ENCODE peak calls at places on chromosomes 1 and 21, in five cellular contexts. B, M, A, Z and O are unnamed samples.

GRCh38 chr21:33899199-33899598 is 16.4 kb downstream of the ATP5PO start:
- DNase-seq in B (no peak), M (no peak), A (no peak), Z (no peak), O (no peak)

GRCh38 chr21:41713495-41714281 is 53.2 kb downstream of the RIPK4 start:
- DNase-seq in B (no peak), M (peak; percentile 55), A (peak; percentile 24), Z (no peak), O (no peak)

GRCh38 chr21:34243562-34243961 is 120.2 kb upstream of the KCNE2 start:
- DNase-seq in B (no peak), M (peak; percentile 16), A (no peak), Z (peak; percentile 42), O (no peak)

GRCh38 chr1:177948336-177948972 is 21.4 kb downstream of the SEC16B start:
- DNase-seq in B (no peak), M (peak; percentile 52), A (peak; percentile 58), Z (peak; percentile 83), O (peak; percentile 52)

GRCh38 chr1:179550753-179551682 is 24.7 kb downstream of the NPHS2 start:
- DNase-seq in B (peak; percentile 18), M (no peak), A (no peak), Z (peak; percentile 65), O (no peak)

GRCh38 chr1:89993541-89993940 is 1.4 kb upstream of the ZNF326 start:
- DNase-seq in B (no peak), M (no peak), A (no peak), Z (no peak), O (no peak)

GRCh38 chr1:12174789-12175455 is 8.1 kb downstream of the TNFRSF1B start:
- DNase-seq in B (no peak), M (no peak), A (peak; percentile 78), Z (peak; percentile 57), O (no peak)

GRCh38 chr1:110513511-110513910 is 5.5 kb downstream of the KCNA10 start:
- DNase-seq in B (no peak), M (no peak), A (no peak), Z (no peak), O (no peak)

GRCh38 chr1:156476501-156477298 is 23.9 kb downstream of the MEF2D start:
- DNase-seq in B (no peak), M (no peak), A (peak; percentile 78), Z (peak; percentile 67), O (no peak)

DNA sequence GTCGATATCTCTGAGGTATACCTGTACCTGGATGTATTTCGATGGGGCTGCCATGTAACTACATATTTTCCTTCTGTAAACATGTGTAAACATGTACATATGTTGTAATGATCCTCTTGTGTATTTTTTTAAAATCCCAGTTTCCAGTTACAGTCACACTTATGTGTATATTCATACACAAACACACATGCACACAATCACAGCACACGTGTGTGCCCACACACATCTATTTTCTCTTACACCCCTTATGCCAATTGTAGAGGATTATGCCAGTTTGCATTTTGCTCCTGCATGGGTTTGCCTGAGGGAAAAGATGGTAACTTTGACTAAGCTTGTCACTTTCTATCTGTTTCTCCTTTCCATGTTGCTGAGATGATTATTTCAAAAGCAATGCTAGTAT is 10.1 kb downstream of the SYT14 start:
- DNase-seq in B (no peak), M (no peak), A (no peak), Z (no peak), O (no peak)
- TF ChIP-seq CTCF in B (no peak), M (no peak), A (no peak), Z (no peak), O (no peak)

GRCh38 chr1:236064674-236065508 is at the start of gene NID1:
- DNase-seq in B (peak; percentile 66), M (peak; percentile 76), A (peak; percentile 92), Z (peak; percentile 92), O (peak; percentile 56)
- TF ChIP-seq CTCF in B (no peak), M (peak; percentile 28), A (peak; percentile 28), Z (peak; percentile 11), O (peak; percentile 36)

GRCh38 chr1:235367000-235367908 is at the start of gene TBCE:
- DNase-seq in B (peak; percentile 92), M (peak; percentile 97), A (peak; percentile 98), Z (peak; percentile 97), O (peak; percentile 98)
- TF ChIP-seq CTCF in B (no peak), M (no peak), A (no peak), Z (peak; percentile 43), O (no peak)

GRCh38 chr1:7120863-7121621 is 335.8 kb downstream of the CAMTA1 start:
- DNase-seq in B (no peak), M (no peak), A (no peak), Z (no peak), O (no peak)
- TF ChIP-seq CTCF in B (peak; percentile 45), M (no peak), A (peak; percentile 18), Z (no peak), O (no peak)

DNA sequence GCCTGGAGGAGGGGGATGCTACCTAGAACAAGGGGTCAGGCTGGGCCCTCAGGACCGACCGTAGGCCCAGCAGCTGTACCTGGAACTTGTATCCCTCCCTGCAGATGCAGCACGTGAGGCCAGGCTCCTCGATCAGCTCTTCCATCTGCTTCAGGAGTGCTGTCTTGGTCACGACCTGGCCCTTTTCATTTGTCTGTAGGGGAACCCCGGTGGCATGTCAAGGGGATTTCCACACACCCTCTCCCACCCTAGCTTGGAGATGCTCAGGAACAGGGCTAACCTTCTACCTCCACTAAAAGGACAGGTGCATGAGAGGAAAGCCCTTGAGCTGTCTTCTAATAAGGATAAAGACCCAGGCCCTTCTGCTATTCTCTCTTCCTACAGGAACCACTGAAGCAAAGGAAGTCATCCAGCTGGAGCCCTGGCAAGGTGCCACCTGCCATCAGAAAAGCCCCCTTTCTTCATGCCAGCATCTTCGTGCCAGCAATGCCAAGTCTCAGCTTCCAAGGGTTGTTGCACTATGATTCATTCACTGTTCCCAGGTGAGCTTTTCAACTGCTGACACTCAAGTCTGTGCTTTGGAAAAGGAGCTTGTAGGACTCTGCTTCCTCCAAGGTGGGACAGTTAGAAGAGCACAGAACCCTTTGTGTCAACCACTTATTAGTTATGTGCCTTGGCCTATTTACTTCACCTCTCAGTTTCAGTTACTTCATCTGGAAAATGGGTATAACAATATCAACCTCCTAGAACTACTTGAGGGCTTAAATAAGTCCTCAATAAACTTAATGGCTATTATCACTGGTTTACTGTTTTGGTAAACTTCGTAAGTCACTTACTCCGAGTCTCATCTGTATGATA is 122.1 kb downstream of the UBR4 start:
- DNase-seq in B (peak; percentile 49), M (no peak), A (no peak), Z (no peak), O (peak; percentile 55)
- TF ChIP-seq CTCF in B (no peak), M (no peak), A (no peak), Z (no peak), O (no peak)

GRCh38 chr1:2469103-2469940 is 6.8 kb upstream of the PLCH2 start:
- DNase-seq in B (no peak), M (no peak), A (no peak), Z (no peak), O (no peak)

GRCh38 chr1:2472109-2472508 is 4.0 kb upstream of the PLCH2 start:
- DNase-seq in B (no peak), M (no peak), A (no peak), Z (no peak), O (no peak)

GRCh38 chr1:2471159-2471471 is 5.0 kb upstream of the PLCH2 start:
- DNase-seq in B (no peak), M (no peak), A (no peak), Z (no peak), O (no peak)

GRCh38 chr1:2471587-2472001 is 4.5 kb upstream of the PLCH2 start:
- DNase-seq in B (no peak), M (no peak), A (no peak), Z (no peak), O (no peak)

DNA sequence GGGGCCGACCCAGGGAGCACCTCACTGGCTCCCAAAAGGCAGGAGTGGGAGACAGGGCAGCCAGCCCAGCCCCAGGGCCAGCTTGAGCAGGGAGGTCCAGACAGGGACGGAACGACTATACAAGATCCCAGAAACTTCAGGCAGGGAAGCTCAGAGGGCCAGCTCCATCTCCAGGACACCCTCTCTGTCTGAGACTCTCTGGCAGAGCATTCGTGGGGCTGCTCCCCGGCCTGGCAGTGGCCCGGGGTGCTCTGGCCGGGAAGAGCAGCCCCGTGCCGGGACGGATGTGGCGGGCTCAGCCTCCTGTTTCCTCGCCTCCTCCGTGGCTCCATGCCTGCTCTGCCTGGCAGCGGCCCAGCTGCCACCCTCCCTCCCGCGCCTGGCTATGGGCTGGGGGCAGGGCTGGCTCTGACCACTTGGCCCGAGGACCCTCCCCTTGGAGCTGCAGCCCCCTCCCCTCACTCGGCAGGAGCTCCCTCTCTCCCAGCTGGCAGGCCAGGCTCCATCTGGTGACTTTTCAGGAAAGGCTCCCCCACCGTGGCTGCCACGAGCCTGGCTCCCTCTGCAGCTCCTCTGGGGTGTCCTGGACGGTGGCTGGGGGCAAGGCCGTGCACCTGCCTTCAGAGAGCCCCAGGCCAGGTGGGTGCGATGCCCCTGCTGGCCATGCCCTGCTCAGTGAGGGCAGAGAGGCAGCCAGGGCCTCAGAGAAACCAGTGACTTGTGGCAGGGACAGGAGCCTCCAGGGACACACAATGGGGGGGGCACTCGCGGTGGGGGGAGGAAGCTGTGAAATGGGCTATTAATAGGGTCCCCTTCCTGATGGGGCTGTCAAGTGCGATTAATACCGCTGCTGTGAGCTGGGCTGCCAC is 5.6 kb upstream of the PLCH2 start:
- DNase-seq in B (no peak), M (no peak), A (no peak), Z (no peak), O (no peak)
- TF ChIP-seq CTCF in B (no peak), M (no peak), A (no peak), Z (no peak), O (no peak)

DNA sequence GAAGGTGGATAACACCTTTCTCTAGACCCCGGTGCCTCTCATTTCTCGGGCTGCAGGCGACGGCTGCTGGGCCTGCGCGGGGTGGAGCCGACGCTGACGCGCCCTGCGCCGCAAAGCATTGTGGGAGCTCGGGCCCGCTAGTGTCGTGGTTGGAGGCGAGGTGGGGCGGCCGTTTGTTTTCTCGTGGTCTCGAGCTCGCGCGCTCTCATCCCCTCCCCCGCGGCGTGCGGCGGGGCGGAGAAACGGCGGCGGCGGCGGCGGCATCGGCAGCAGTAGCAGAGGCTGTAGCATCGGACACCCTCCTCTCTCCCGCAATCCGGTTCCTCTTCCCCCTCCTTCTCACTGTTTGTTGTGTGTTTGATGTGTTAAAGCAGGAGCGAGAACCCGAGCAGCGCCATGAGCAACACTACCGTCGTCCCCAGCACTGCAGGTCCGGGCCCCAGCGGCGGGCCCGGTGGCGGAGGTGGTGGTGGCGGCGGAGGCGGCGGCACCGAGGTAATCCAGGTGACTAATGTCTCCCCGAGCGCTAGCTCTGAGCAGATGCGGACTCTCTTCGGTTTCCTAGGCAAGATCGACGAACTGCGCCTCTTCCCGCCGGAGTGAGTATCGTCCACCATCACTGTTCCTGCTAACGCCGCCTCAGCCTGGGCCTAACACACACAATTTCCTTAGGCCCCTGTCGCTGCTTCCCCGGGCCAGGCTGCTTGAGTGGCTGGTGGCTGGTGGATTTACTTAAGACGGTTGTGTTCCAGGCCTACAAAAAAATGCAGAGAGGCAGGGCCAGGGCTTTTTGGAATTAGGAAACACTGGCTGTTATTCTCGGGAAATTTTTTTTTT is at the start of gene SRSF11:
- DNase-seq in B (peak; percentile 97), M (peak; percentile 98), A (peak; percentile 98), Z (peak; percentile 96), O (peak; percentile 93)
- TF ChIP-seq CTCF in B (no peak), M (no peak), A (peak; percentile 10), Z (peak; percentile 8), O (no peak)